ENCODE peak calls at places on chromosomes 1 and 21, in four cellular contexts. V, G, U and X are unnamed samples.

GRCh38 chr1:23791434-23792047 is 596 bp downstream of the LYPLA2 start:
- DNase-seq in U (no peak), V (no peak), G (no peak), X (no peak)

GRCh38 chr1:151059342-151060240 is at the start of gene CDC42SE1:
- DNase-seq in V (peak), G (peak), U (peak), X (peak)

GRCh38 chr1:18139198-18139981 is 31.8 kb downstream of the IGSF21 start:
- DNase-seq in V (no peak), U (no peak), G (no peak), X (no peak)

GRCh38 chr1:7225711-7226505 is 440.7 kb downstream of the CAMTA1 start:
- DNase-seq in V (no peak), U (no peak), G (no peak), X (no peak)

GRCh38 chr1:66381626-66382275 is 152.2 kb upstream of the SGIP1 start:
- DNase-seq in V (no peak), G (no peak), U (no peak), X (no peak)

GRCh38 chr1:160865316-160865715 is 2.6 kb upstream of the CD244 start:
- DNase-seq in G (no peak), V (no peak), U (no peak), X (no peak)

GRCh38 chr1:1223891-1224290 is 7.9 kb downstream of the SDF4 start:
- DNase-seq in G (no peak), V (no peak), U (no peak), X (no peak)

GRCh38 chr1:214808845-214809460 is 206.0 kb downstream of the CENPF start:
- DNase-seq in V (no peak), G (no peak), U (peak), X (no peak)

GRCh38 chr1:11466416-11466815 is 12.5 kb upstream of the DISP3 start:
- DNase-seq in V (no peak), G (no peak), U (no peak), X (no peak)

GRCh38 chr1:20112279-20113000 is 6.9 kb downstream of the PLA2G2D start:
- DNase-seq in V (no peak), G (no peak), U (no peak), X (no peak)

GRCh38 chr1:168112673-168113305 is 23.9 kb downstream of the GPR161 start:
- DNase-seq in G (no peak), V (no peak), U (peak), X (no peak)

GRCh38 chr1:234558186-234558836 is 51.7 kb downstream of the IRF2BP2 start:
- DNase-seq in G (no peak), U (no peak), V (no peak), X (no peak)

GRCh38 chr1:205438213-205439158 is 16.6 kb upstream of the LEMD1 start:
- DNase-seq in G (no peak), U (peak), V (no peak), X (no peak)

GRCh38 chr1:41589395-41589794 is 104.9 kb upstream of the EDN2 start:
- DNase-seq in G (no peak), U (no peak), V (no peak), X (no peak)

GRCh38 chr1:205144751-205145150 is 23.0 kb upstream of the RBBP5 start:
- DNase-seq in V (no peak), U (peak), G (no peak), X (no peak)

GRCh38 chr1:155978973-155979429 is 654 bp upstream of the ARHGEF2 start:
- DNase-seq in G (no peak), V (no peak), U (peak), X (no peak)

GRCh38 chr1:63931468-63931867 is 157.7 kb downstream of the ROR1 start:
- DNase-seq in G (no peak), U (peak), V (no peak), X (no peak)

GRCh38 chr1:15734901-15735300 is 1.2 kb upstream of the SLC25A34 start:
- DNase-seq in G (no peak), U (no peak), V (no peak), X (no peak)

GRCh38 chr1:150987928-150988327 is 5.8 kb downstream of the ANXA9 start:
- DNase-seq in G (no peak), V (no peak), U (no peak), X (no peak)

GRCh38 chr1:67579623-67580394 is 105.2 kb upstream of the GADD45A start:
- DNase-seq in U (no peak), G (no peak), V (no peak), X (no peak)

GRCh38 chr1:39508266-39508665 is 16.8 kb downstream of the BMP8A start:
- DNase-seq in V (no peak), G (no peak), U (no peak), X (no peak)

GRCh38 chr21:34983680-34984086 is 65.4 kb downstream of the RUNX1 start:
- DNase-seq in V (peak), G (no peak), U (peak), X (no peak)